ENCODE peak calls at places on chromosomes 13 and 19, in nine cellular contexts. A is neuronal stem cell, J is OCI-LY7, S is PC-9, F is mammary epithelial cell, I is GM12878, Y is PC-3, E is GM23338, X is GM23248. H is an unnamed sample.

GRCh38 chr19:1255186-1256161 is 7.1 kb downstream of the MIDN start:
- DNase-seq in A (no peak), J (no peak), S (no peak), F (no peak), I (no peak), Y (no peak), E (no peak), X (peak; percentile 31), H (no peak)

GRCh38 chr19:41510484-41510883 is 65.5 kb upstream of the CEACAM21 start:
- DNase-seq in A (no peak), J (no peak), S (no peak), F (no peak), I (no peak), Y (no peak), E (no peak), X (no peak), H (no peak)

GRCh38 chr19:2061936-2062729 is 11.1 kb upstream of the MKNK2 start:
- DNase-seq in A (no peak), J (peak; percentile 31), S (no peak), F (no peak), I (no peak), Y (no peak), E (peak; percentile 63), X (no peak), H (peak; percentile 82)

GRCh38 chr13:30859326-30859725 is 46.7 kb upstream of the MEDAG start:
- DNase-seq in A (no peak), J (no peak), S (no peak), F (no peak), I (no peak), Y (peak; percentile 26), E (no peak), X (no peak), H (no peak)

GRCh38 chr13:103133551-103133950 is 67.3 kb upstream of the SLC10A2 start:
- DNase-seq in A (no peak), J (no peak), S (no peak), F (no peak), I (no peak), Y (no peak), E (no peak), X (peak; percentile 1), H (no peak)

GRCh38 chr13:106041445-106041844 is 494.0 kb downstream of the EFNB2 start:
- DNase-seq in A (no peak), J (no peak), S (no peak), F (no peak), I (no peak), Y (no peak), E (no peak), X (no peak), H (no peak)

GRCh38 chr13:38418286-38418685 is 68.6 kb downstream of the UFM1 start:
- DNase-seq in A (no peak), J (no peak), S (no peak), F (peak; percentile 16), I (no peak), Y (no peak), E (no peak), X (peak; percentile 40), H (no peak)

GRCh38 chr19:13212759-13213330 is 62.6 kb downstream of the IER2 start:
- DNase-seq in A (no peak), J (peak; percentile 84), S (peak; percentile 62), F (peak; percentile 33), I (peak; percentile 20), Y (peak; percentile 76), E (peak; percentile 91), X (peak; percentile 64), H (peak; percentile 96)

GRCh38 chr13:106133025-106133424 is 402.4 kb downstream of the EFNB2 start:
- DNase-seq in A (no peak), J (no peak), S (peak; percentile 87), F (peak; percentile 48), I (no peak), Y (peak; percentile 43), E (no peak), X (peak; percentile 78), H (peak; percentile 75)

GRCh38 chr19:33376423-33376822 is 2.9 kb downstream of the CEBPG start:
- DNase-seq in A (no peak), J (no peak), S (peak; percentile 74), F (peak; percentile 73), I (no peak), Y (peak; percentile 81), E (no peak), X (peak; percentile 94), H (peak; percentile 89)

DNA sequence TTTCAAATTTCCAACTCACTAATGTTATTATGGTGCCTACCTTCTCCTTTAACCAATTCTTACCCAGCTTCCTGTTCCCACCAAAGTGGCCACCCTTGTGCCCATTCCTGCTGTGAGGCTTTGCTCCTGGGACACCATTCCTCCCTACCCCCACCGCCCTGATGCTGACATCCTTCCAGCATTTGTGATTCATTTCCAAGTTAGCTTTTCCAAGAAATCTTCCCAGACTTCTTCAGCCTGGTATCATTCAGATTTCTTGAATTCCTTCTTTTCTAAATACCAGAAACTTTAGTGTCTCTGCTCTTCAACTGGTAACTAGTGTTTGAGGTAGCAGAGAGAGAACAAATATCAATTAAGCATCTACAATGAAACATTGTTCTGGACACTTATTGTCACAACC is 212.3 kb downstream of the POSTN start:
- DNase-seq in A (no peak), J (no peak), S (no peak), F (no peak), I (no peak), Y (no peak), E (no peak), X (peak; percentile 56), H (no peak)
- H2AFZ ChIP-seq in A (no peak overlapping the region), J (no peak overlapping the region), S (no peak overlapping the region), F (no peak overlapping the region), I (no peak overlapping the region), Y (no peak overlapping the region), E (no peak overlapping the region), X (peak overlapping the region; percentile 28), H (peak overlapping the region; percentile 4)

GRCh38 chr13:61277877-61278276 is 137.8 kb downstream of the PCDH20 start:
- DNase-seq in A (no peak), J (no peak), S (no peak), F (no peak), I (no peak), Y (no peak), E (no peak), X (no peak), H (no peak)
- H2AFZ ChIP-seq in A (no peak overlapping the region), J (no peak overlapping the region), S (no peak overlapping the region), F (no peak overlapping the region), I (no peak overlapping the region), Y (no peak overlapping the region), E (no peak overlapping the region), X (no peak overlapping the region), H (no peak overlapping the region)

GRCh38 chr13:79405501-79405830 is 589 bp downstream of the RBM26 start:
- DNase-seq in A (no peak), J (no peak), S (no peak), F (peak; percentile 33), I (no peak), Y (no peak), E (peak; percentile 44), X (peak; percentile 75), H (no peak)
- H2AFZ ChIP-seq in A (peak overlapping the region; percentile 98), J (peak overlapping the region; percentile 66), S (peak overlapping the region; percentile 92), F (peak overlapping the region; percentile 97), I (peak overlapping the region; percentile 97), Y (peak overlapping the region; percentile 71), E (peak overlapping the region; percentile 40), X (peak overlapping the region; percentile 92), H (peak overlapping the region; percentile 93)

GRCh38 chr19:8084152-8084551 is 31.6 kb downstream of the CCL25 start:
- DNase-seq in A (no peak), J (no peak), S (no peak), F (no peak), I (no peak), Y (no peak), E (no peak), X (no peak), H (no peak)
- H2AFZ ChIP-seq in A (no peak overlapping the region), J (no peak overlapping the region), S (no peak overlapping the region), F (no peak overlapping the region), I (no peak overlapping the region), Y (no peak overlapping the region), E (no peak overlapping the region), X (no peak overlapping the region), H (no peak overlapping the region)

DNA sequence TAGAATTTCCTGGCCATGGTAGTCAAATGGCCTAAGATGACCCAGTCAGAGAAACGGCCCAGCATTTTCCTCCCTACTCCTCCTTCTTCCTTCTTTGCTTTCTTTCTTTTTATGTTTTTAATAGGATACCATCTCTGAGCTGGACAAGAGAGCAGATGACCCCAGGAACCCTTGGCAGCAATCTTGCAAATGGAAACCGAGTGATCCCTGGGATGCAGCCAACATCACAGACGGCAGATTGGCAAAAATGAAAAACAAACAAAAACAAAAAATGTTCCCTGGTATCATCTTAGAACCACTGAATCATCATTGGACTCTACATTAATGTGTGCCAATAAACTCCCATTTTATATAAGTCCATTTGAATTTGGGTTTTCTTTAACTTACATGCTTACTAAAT is 424.4 kb downstream of the FGF14 start:
- DNase-seq in A (no peak), J (no peak), S (peak; percentile 13), F (no peak), I (no peak), Y (no peak), E (no peak), X (no peak), H (no peak)
- H2AFZ ChIP-seq in A (no peak overlapping the region), J (no peak overlapping the region), S (no peak overlapping the region), F (no peak overlapping the region), I (no peak overlapping the region), Y (no peak overlapping the region), E (no peak overlapping the region), X (no peak overlapping the region), H (no peak overlapping the region)

H was measured in osteoblast.